ENCODE peak calls at places on chromosome 1, in six cellular contexts. C is HepG2, M is HCT116, V is K562, L is GM12878, F is H1. T is an unnamed sample.

GRCh38 chr1:241939798-241940197 is 17.8 kb upstream of the BECN2 start:
- DNase-seq in C (no peak), M (no peak), V (no peak), L (no peak), F (no peak), T (no peak)

GRCh38 chr1:176609556-176610408 is 146.8 kb downstream of the PAPPA2 start:
- DNase-seq in C (no peak), M (no peak), V (no peak), L (no peak), F (no peak), T (no peak)

GRCh38 chr1:38285807-38286530 is 239.4 kb upstream of the POU3F1 start:
- DNase-seq in C (no peak), M (no peak), V (no peak), L (no peak), F (peak), T (peak)

GRCh38 chr1:184648856-184649201 is 105.8 kb downstream of the EDEM3 start:
- DNase-seq in C (no peak), M (no peak), V (no peak), L (no peak), F (no peak), T (no peak)

GRCh38 chr1:204265665-204266064 is 51.9 kb upstream of the GOLT1A start:
- DNase-seq in C (no peak), M (no peak), V (no peak), L (no peak), F (no peak), T (no peak)

GRCh38 chr1:243254233-243254926 is 701 bp downstream of the CEP170 start:
- DNase-seq in C (peak), M (no peak), V (peak), L (no peak), F (no peak), T (peak)

GRCh38 chr1:156852414-156852874 is 6.5 kb downstream of the INSRR start:
- DNase-seq in C (peak), M (no peak), V (no peak), L (no peak), F (no peak), T (no peak)

GRCh38 chr1:85179517-85179916 is 21.3 kb downstream of the SYDE2 start:
- DNase-seq in C (no peak), M (no peak), V (no peak), L (no peak), F (no peak), T (no peak)

GRCh38 chr1:186617860-186618780 is 62.1 kb downstream of the PTGS2 start:
- DNase-seq in C (no peak), M (no peak), V (no peak), L (peak), F (no peak), T (no peak)

GRCh38 chr1:160911441-160911840 is 26.5 kb upstream of the ITLN1 start:
- DNase-seq in C (no peak), M (no peak), V (peak), L (no peak), F (no peak), T (no peak)

GRCh38 chr1:53535226-53535625 is 76.0 kb downstream of the DMRTB1 start:
- DNase-seq in C (no peak), M (no peak), V (no peak), L (no peak), F (no peak), T (no peak)

GRCh38 chr1:46039571-46040052 is 92.8 kb downstream of the PIK3R3 start:
- DNase-seq in C (no peak), M (no peak), V (peak), L (no peak), F (no peak), T (no peak)

GRCh38 chr1:246947255-246947654 is 15.5 kb upstream of the AHCTF1 start:
- DNase-seq in C (peak), M (no peak), V (no peak), L (no peak), F (no peak), T (no peak)

GRCh38 chr1:36872858-36873257 is 161.5 kb downstream of the GRIK3 start:
- DNase-seq in C (no peak), M (no peak), V (no peak), L (no peak), F (no peak), T (no peak)

GRCh38 chr1:180029524-180030130 is 75.0 kb downstream of the CEP350 start:
- DNase-seq in C (no peak), M (no peak), V (no peak), L (no peak), F (no peak), T (no peak)

GRCh38 chr1:212596798-212597197 is 11.8 kb upstream of the ATF3 start:
- DNase-seq in C (no peak), M (no peak), V (no peak), L (no peak), F (no peak), T (no peak)

GRCh38 chr1:168136709-168137514 is at the start of gene GPR161:
- DNase-seq in C (no peak), M (no peak), V (peak), L (no peak), F (no peak), T (peak)

GRCh38 chr1:18940303-18941020 is 16.0 kb downstream of the IFFO2 start:
- DNase-seq in C (no peak), M (no peak), V (no peak), L (no peak), F (no peak), T (no peak)

GRCh38 chr1:5944848-5945167 is 47.4 kb downstream of the NPHP4 start:
- DNase-seq in C (no peak), M (no peak), V (no peak), L (no peak), F (no peak), T (no peak)

GRCh38 chr1:153025797-153026196 is 5.2 kb upstream of the SPRR1B start:
- DNase-seq in C (no peak), M (no peak), V (no peak), L (no peak), F (no peak), T (no peak)

GRCh38 chr1:9128161-9128519 is 762 bp downstream of the GPR157 start:
- DNase-seq in C (no peak), M (no peak), V (no peak), L (no peak), F (no peak), T (no peak)

GRCh38 chr1:94538243-94538827 is 3.2 kb downstream of the F3 start:
- DNase-seq in C (no peak), M (no peak), V (no peak), L (no peak), F (no peak), T (no peak)

GRCh38 chr1:169078163-169078883 is 28.2 kb upstream of the ATP1B1 start:
- DNase-seq in C (no peak), M (no peak), V (no peak), L (no peak), F (no peak), T (no peak)

GRCh38 chr1:234611799-234612351 is 1.9 kb upstream of the IRF2BP2 start:
- DNase-seq in C (peak), M (no peak), V (peak), L (no peak), F (no peak), T (no peak)

GRCh38 chr1:205488074-205488723 is 16.3 kb upstream of the CDK18 start:
- DNase-seq in C (peak), M (peak), V (peak), L (no peak), F (no peak), T (peak)

GRCh38 chr1:47241114-47242113 is 9.4 kb upstream of the TAL1 start:
- DNase-seq in C (no peak), M (no peak), V (peak), L (no peak), F (no peak), T (no peak)

GRCh38 chr1:202343652-202344349 is 2.1 kb upstream of the UBE2T start:
- DNase-seq in C (peak), M (peak), V (peak), L (no peak), F (no peak), T (no peak)

GRCh38 chr1:203390298-203390697 is 39.4 kb upstream of the FMOD start:
- DNase-seq in C (no peak), M (no peak), V (no peak), L (no peak), F (no peak), T (no peak)

GRCh38 chr1:178417858-178418257 is 78.9 kb downstream of the CLEC20A start:
- DNase-seq in C (peak), M (peak), V (no peak), L (no peak), F (no peak), T (no peak)

GRCh38 chr1:182588460-182589396 is at the start of gene RNASEL:
- DNase-seq in C (no peak), M (peak), V (peak), L (no peak), F (no peak), T (peak)

GRCh38 chr1:156452863-156453262 is 47.7 kb downstream of the MEF2D start:
- DNase-seq in C (no peak), M (no peak), V (no peak), L (no peak), F (no peak), T (no peak)

GRCh38 chr1:81699234-81699633 is 101.5 kb upstream of the ADGRL2 start:
- DNase-seq in C (no peak), M (no peak), V (no peak), L (no peak), F (no peak), T (no peak)
- TF ChIP-seq ZNF274 in C (no peak), M (no peak), V (no peak), L (no peak), F (no peak), T (no peak)

GRCh38 chr1:2594001-2594640 is 7.5 kb downstream of the PRXL2B start:
- DNase-seq in C (no peak), M (no peak), V (no peak), L (no peak), F (no peak), T (no peak)
- TF ChIP-seq ZNF274 in C (no peak), M (no peak), V (no peak), L (no peak), F (no peak), T (no peak)

GRCh38 chr1:29363536-29363935 is 127.2 kb downstream of the PTPRU start:
- DNase-seq in C (no peak), M (no peak), V (no peak), L (no peak), F (no peak), T (no peak)

GRCh38 chr1:29364101-29364678 is 127.9 kb downstream of the PTPRU start:
- DNase-seq in C (no peak), M (no peak), V (no peak), L (no peak), F (no peak), T (no peak)

GRCh38 chr1:29368936-29369932 is 132.9 kb downstream of the PTPRU start:
- DNase-seq in C (no peak), M (no peak), V (no peak), L (no peak), F (no peak), T (no peak)

GRCh38 chr1:29362764-29363163 is 126.4 kb downstream of the PTPRU start:
- DNase-seq in C (no peak), M (no peak), V (no peak), L (no peak), F (no peak), T (no peak)

GRCh38 chr1:29365906-29366670 is 129.8 kb downstream of the PTPRU start:
- DNase-seq in C (no peak), M (no peak), V (no peak), L (no peak), F (no peak), T (no peak)
- TF ChIP-seq ZNF274 in C (no peak), M (no peak), V (no peak), L (no peak), F (no peak), T (no peak)

GRCh38 chr1:77447669-77448068 is 165.8 kb downstream of the AK5 start:
- DNase-seq in C (peak), M (no peak), V (no peak), L (no peak), F (no peak), T (no peak)
- TF ChIP-seq ZNF274 in C (no peak), M (no peak), V (no peak), L (no peak), F (no peak), T (no peak)

DNA sequence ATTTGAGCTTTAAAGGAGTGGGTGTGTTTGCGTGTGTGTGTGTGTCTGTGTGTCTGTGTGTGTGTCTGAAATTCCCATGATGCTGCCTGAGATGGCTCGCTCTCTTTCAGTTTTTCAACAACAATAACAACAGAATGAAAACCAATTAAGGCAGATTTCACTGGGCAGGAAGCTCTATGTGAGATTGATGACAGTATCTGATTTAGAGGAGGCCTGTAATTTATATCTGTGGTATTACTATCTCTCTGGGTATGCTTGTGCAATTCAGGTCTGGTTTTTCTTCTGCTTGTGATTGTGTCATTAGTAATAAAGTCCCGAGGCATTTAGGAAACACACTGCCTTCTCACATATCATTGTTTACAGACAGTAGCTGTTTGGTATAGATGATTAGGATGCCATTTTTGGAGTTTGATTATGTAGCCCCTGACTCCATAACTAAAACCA is 85.9 kb upstream of the ZNF326 start:
- DNase-seq in C (no peak), M (no peak), V (peak), L (no peak), F (no peak), T (no peak)
- TF ChIP-seq ZNF274 in C (no peak), M (no peak), V (no peak), L (no peak), F (no peak), T (no peak)

GRCh38 chr1:20010016-20010415 is 30.6 kb upstream of the PLA2G2A start:
- DNase-seq in C (no peak), M (no peak), V (no peak), L (no peak), F (no peak), T (no peak)

GRCh38 chr1:20014153-20014552 is 34.7 kb upstream of the PLA2G2A start:
- DNase-seq in C (no peak), M (no peak), V (no peak), L (no peak), F (no peak), T (no peak)

GRCh38 chr1:20009212-20009611 is 29.8 kb upstream of the PLA2G2A start:
- DNase-seq in C (no peak), M (no peak), V (no peak), L (no peak), F (no peak), T (no peak)

DNA sequence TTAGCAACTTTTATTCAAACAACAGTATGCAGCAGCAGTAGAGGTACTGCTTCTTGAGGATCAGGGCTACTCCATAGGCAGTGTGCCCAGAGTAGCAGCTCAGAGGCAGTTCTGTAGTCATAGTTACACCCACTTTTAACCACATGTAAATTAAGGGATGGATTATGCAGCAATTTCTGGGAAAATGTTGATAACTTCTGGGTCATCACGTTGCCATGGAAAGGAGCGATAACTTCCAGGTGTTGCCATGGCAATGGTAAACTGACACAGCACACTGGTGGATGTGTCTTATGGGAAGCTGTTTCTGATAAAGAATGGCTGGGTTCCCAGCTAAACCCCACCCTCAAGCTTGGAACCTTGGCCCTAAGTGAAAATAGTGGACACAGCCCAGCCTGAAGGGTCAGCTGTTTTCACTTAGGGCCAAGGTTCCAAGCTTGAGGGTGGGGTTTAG is 29.0 kb upstream of the PLA2G2A start:
- DNase-seq in C (no peak), M (no peak), V (peak), L (no peak), F (no peak), T (no peak)
- TF ChIP-seq ZNF274 in C (no peak), M (no peak), V (no peak), L (no peak), F (no peak), T (no peak)

DNA sequence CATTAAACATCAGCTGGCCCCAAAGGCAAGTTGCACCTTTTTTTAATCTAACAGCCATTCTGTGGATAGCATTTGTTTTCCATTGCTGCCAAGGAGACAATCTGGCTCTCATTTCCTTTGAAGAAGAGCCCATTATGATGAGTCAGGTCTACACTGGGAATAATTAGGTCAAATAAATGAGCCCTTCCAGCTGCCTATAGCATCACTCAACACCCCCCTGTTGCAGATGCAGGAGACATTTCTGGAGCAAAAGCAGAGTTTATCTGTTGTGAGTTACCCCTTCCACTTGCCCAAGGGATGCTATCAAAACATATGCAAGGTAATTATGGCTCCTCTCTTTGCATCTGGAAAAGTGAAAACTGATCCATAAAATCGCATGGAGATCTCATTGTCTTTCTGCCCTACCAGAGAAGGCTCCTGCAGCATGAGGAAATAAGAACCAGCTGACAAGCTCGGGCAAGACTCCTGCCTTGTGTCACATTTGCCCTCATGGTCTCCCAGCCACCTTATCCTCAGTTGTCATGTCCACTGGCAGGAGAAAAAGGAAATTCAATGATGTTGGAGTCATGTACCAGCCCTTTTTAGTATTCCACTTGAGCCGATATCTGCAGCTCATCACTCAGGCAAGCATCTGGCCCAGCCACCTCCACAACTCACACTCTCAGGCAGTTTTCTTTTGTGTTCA is 135.9 kb downstream of the SLC30A10 start:
- DNase-seq in C (no peak), M (no peak), V (no peak), L (no peak), F (no peak), T (no peak)
- TF ChIP-seq ZNF274 in C (no peak), M (no peak), V (no peak), L (no peak), F (no peak), T (no peak)

GRCh38 chr1:227762231-227762911 is 27.1 kb downstream of the SNAP47 start:
- DNase-seq in C (peak), M (peak), V (peak), L (no peak), F (peak), T (peak)
- TF ChIP-seq ZNF274 in C (no peak), M (no peak), V (no peak), L (no peak), F (no peak), T (no peak)

GRCh38 chr1:83931658-83932253 is 67.2 kb downstream of the TTLL7 start:
- DNase-seq in C (peak), M (peak), V (peak), L (no peak), F (no peak), T (peak)

GRCh38 chr1:83932281-83932680 is 66.7 kb downstream of the TTLL7 start:
- DNase-seq in C (no peak), M (no peak), V (peak), L (no peak), F (no peak), T (no peak)

GRCh38 chr1:83929184-83929583 is 69.7 kb downstream of the TTLL7 start:
- DNase-seq in C (no peak), M (no peak), V (no peak), L (no peak), F (no peak), T (no peak)

GRCh38 chr1:83932693-83933092 is 66.2 kb downstream of the TTLL7 start:
- DNase-seq in C (no peak), M (no peak), V (peak), L (no peak), F (no peak), T (no peak)

DNA sequence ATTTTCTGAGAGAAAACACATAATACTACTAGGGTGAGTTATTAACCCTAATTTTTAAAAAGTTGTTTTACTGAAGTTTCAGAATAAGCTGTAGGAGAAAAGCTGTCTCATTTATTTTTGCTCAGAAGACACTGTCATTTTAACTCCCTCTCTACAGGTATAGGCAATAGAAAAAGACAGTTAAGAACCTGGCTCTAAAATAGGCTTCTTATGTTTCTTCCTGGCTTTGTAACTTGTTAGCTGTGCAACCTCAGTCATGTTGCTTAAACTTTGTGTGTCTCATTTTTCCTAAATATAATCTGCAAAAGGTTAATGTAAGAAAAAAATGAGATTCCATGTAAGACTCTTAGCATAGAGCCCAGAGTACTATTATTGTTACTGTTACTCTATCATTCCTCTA is 64.4 kb downstream of the TTLL7 start:
- DNase-seq in C (no peak), M (no peak), V (no peak), L (no peak), F (no peak), T (no peak)
- TF ChIP-seq ZNF274 in C (no peak), M (no peak), V (no peak), L (no peak), F (no peak), T (no peak)